ENCODE peak calls at places on chromosomes 5 and 9, in six cellular contexts. One of them, this sample, is unnamed.

GRCh38 chr9:110351009-110351467 is 13.4 kb upstream of the TXNDC8 start:
- DNase-seq in AML-193: no peak
- DNase-seq in CD8-positive, alpha-beta T cell: no peak
- DNase-seq in HFFc6: peak; percentile 83
- DNase-seq in NCI-H748 treated with DMSO at 0.1 percent for 48 hours: no peak
- DNase-seq in NCI-H2081: no peak
- DNase-seq in this sample: no peak

GRCh38 chr9:88984543-88984883 is 6.8 kb upstream of the S1PR3 start:
- DNase-seq in AML-193: no peak
- DNase-seq in CD8-positive, alpha-beta T cell: no peak
- DNase-seq in HFFc6: no peak
- DNase-seq in NCI-H748 treated with DMSO at 0.1 percent for 48 hours: no peak
- DNase-seq in NCI-H2081: no peak
- DNase-seq in this sample: no peak

GRCh38 chr5:6722015-6722414 is 8.8 kb downstream of the TENT4A start:
- DNase-seq in AML-193: no peak
- DNase-seq in CD8-positive, alpha-beta T cell: no peak
- DNase-seq in HFFc6: no peak
- DNase-seq in NCI-H748 treated with DMSO at 0.1 percent for 48 hours: no peak
- DNase-seq in NCI-H2081: no peak
- DNase-seq in this sample: no peak

GRCh38 chr5:148221510-148221909 is 16.8 kb upstream of the MARCOL start:
- DNase-seq in AML-193: no peak
- DNase-seq in CD8-positive, alpha-beta T cell: no peak
- DNase-seq in HFFc6: no peak
- DNase-seq in NCI-H748 treated with DMSO at 0.1 percent for 48 hours: no peak
- DNase-seq in NCI-H2081: no peak
- DNase-seq in this sample: no peak

GRCh38 chr5:61790678-61791077 is 458.6 kb downstream of the ZSWIM6 start:
- DNase-seq in AML-193: no peak
- DNase-seq in CD8-positive, alpha-beta T cell: no peak
- DNase-seq in HFFc6: no peak
- DNase-seq in NCI-H748 treated with DMSO at 0.1 percent for 48 hours: no peak
- DNase-seq in NCI-H2081: no peak
- DNase-seq in this sample: no peak

GRCh38 chr5:160278356-160278755 is 34.0 kb downstream of the CCNJL start:
- DNase-seq in AML-193: no peak
- DNase-seq in CD8-positive, alpha-beta T cell: no peak
- DNase-seq in HFFc6: no peak
- DNase-seq in NCI-H748 treated with DMSO at 0.1 percent for 48 hours: no peak
- DNase-seq in NCI-H2081: no peak
- DNase-seq in this sample: no peak

GRCh38 chr5:6632324-6632930 is 417 bp downstream of the NSUN2 start:
- DNase-seq in AML-193: peak; percentile 8
- DNase-seq in CD8-positive, alpha-beta T cell: no peak
- DNase-seq in HFFc6: peak; percentile 17
- DNase-seq in NCI-H748 treated with DMSO at 0.1 percent for 48 hours: peak; percentile 35
- DNase-seq in NCI-H2081: peak; percentile 64
- DNase-seq in this sample: no peak

GRCh38 chr5:22719842-22720241 is 133.3 kb downstream of the CDH12 start:
- DNase-seq in AML-193: no peak
- DNase-seq in CD8-positive, alpha-beta T cell: no peak
- DNase-seq in HFFc6: no peak
- DNase-seq in NCI-H748 treated with DMSO at 0.1 percent for 48 hours: no peak
- DNase-seq in NCI-H2081: no peak
- DNase-seq in this sample: no peak

GRCh38 chr9:15714746-15715145 is 161.9 kb downstream of the CCDC171 start:
- DNase-seq in AML-193: no peak
- DNase-seq in CD8-positive, alpha-beta T cell: no peak
- DNase-seq in HFFc6: no peak
- DNase-seq in NCI-H748 treated with DMSO at 0.1 percent for 48 hours: no peak
- DNase-seq in NCI-H2081: no peak
- DNase-seq in this sample: no peak

GRCh38 chr5:37184748-37185364 is 64.3 kb downstream of the CPLANE1 start:
- DNase-seq in AML-193: no peak
- DNase-seq in CD8-positive, alpha-beta T cell: no peak
- DNase-seq in HFFc6: no peak
- DNase-seq in NCI-H748 treated with DMSO at 0.1 percent for 48 hours: no peak
- DNase-seq in NCI-H2081: no peak
- DNase-seq in this sample: no peak

GRCh38 chr5:158877706-158878105 is 222.0 kb downstream of the EBF1 start:
- DNase-seq in AML-193: no peak
- DNase-seq in CD8-positive, alpha-beta T cell: no peak
- DNase-seq in HFFc6: no peak
- DNase-seq in NCI-H748 treated with DMSO at 0.1 percent for 48 hours: no peak
- DNase-seq in NCI-H2081: no peak
- DNase-seq in this sample: no peak

GRCh38 chr5:149323235-149324205 is 21.8 kb upstream of the GRPEL2 start:
- DNase-seq in AML-193: no peak
- DNase-seq in CD8-positive, alpha-beta T cell: no peak
- DNase-seq in HFFc6: no peak
- DNase-seq in NCI-H748 treated with DMSO at 0.1 percent for 48 hours: no peak
- DNase-seq in NCI-H2081: no peak
- DNase-seq in this sample: no peak

This sample was measured in GF-D8.